ENCODE peak calls at places on chromosomes 3 and 15, in six cellular contexts. I is AG08396; J is T-helper 2 cell treated with Interferon-gamma antibody and Interleukin-4, amounts not matched to agents 5 μg/mL and 100 μg/mL, for 36 hours; Q is activated CD4-positive, alpha-beta T cell treated with anti-CD3 and anti-CD28 coated beads for 36 hours; B is A549; O is aorta. W is an unnamed sample.

GRCh38 chr3:62876064-62876463 is 848 bp upstream of the CADPS start:
- DNase-seq in I (peak; percentile 24), J (no peak), Q (peak; percentile 25), B (peak; percentile 1), O (no peak), W (no peak)

GRCh38 chr15:99426431-99427105 is 139.2 kb upstream of the MEF2A start:
- DNase-seq in I (no peak), J (no peak), Q (peak; percentile 3), B (no peak), O (peak; percentile 70), W (peak; percentile 59)

GRCh38 chr15:99153026-99153535 is 48.2 kb downstream of the SYNM start:
- DNase-seq in I (no peak), J (no peak), Q (no peak), B (no peak), O (no peak), W (no peak)

GRCh38 chr15:70602834-70603560 is 160.4 kb downstream of the UACA start:
- DNase-seq in I (no peak), J (no peak), Q (no peak), B (no peak), O (no peak), W (no peak)

GRCh38 chr3:177062052-177062732 is 135.1 kb downstream of the TBL1XR1 start:
- DNase-seq in I (no peak), J (no peak), Q (no peak), B (no peak), O (no peak), W (no peak)

GRCh38 chr15:31501536-31502157 is 175.0 kb downstream of the KLF13 start:
- DNase-seq in I (no peak), J (no peak), Q (no peak), B (no peak), O (no peak), W (no peak)

GRCh38 chr15:58985443-58985842 is 2.0 kb upstream of the RNF111 start:
- DNase-seq in I (no peak), J (no peak), Q (no peak), B (peak; percentile 18), O (no peak), W (no peak)

GRCh38 chr3:60514085-60514649 is 737.1 kb downstream of the FHIT start:
- DNase-seq in I (no peak), J (no peak), Q (no peak), B (no peak), O (peak; percentile 65), W (no peak)

GRCh38 chr3:192187485-192188051 is 539.8 kb downstream of the FGF12 start:
- DNase-seq in I (no peak), J (no peak), Q (no peak), B (no peak), O (no peak), W (no peak)

GRCh38 chr15:68431792-68432401 is at the start of gene ITGA11:
- DNase-seq in I (peak; percentile 53), J (no peak), Q (no peak), B (peak; percentile 57), O (peak; percentile 93), W (no peak)

GRCh38 chr3:34703058-34703457 is 904.6 kb downstream of the PDCD6IP start:
- DNase-seq in I (no peak), J (no peak), Q (peak; percentile 8), B (no peak), O (no peak), W (no peak)

GRCh38 chr3:171809513-171810277 is 588 bp downstream of the PLD1 start:
- DNase-seq in I (peak; percentile 93), J (peak; percentile 63), Q (peak; percentile 71), B (peak; percentile 77), O (peak; percentile 97), W (peak; percentile 92)

GRCh38 chr15:35540885-35541284 is 5.1 kb downstream of the DPH6 start:
- DNase-seq in I (peak; percentile 48), J (no peak), Q (no peak), B (no peak), O (no peak), W (no peak)

GRCh38 chr15:68775671-68776476 is 44.8 kb downstream of the ANP32A start:
- DNase-seq in I (no peak), J (peak; percentile 2), Q (no peak), B (no peak), O (peak; percentile 91), W (no peak)

GRCh38 chr3:64741344-64741743 is 53.5 kb upstream of the ADAMTS9 start:
- DNase-seq in I (no peak), J (no peak), Q (no peak), B (no peak), O (no peak), W (no peak)

GRCh38 chr15:54605556-54605955 is 591.2 kb downstream of the RSL24D1 start:
- DNase-seq in I (no peak), J (no peak), Q (no peak), B (no peak), O (no peak), W (no peak)

GRCh38 chr3:181974198-181974597 is 262.5 kb downstream of the SOX2 start:
- DNase-seq in I (no peak), J (no peak), Q (no peak), B (no peak), O (no peak), W (no peak)

GRCh38 chr15:61057830-61058529 is 171.1 kb downstream of the RORA start:
- DNase-seq in I (no peak), J (no peak), Q (no peak), B (no peak), O (no peak), W (no peak)

GRCh38 chr15:52101542-52102340 is 10.8 kb downstream of the BCL2L10 start:
- DNase-seq in I (no peak), J (no peak), Q (no peak), B (no peak), O (no peak), W (no peak)

GRCh38 chr3:36373084-36373483 is 7.2 kb upstream of the STAC start:
- DNase-seq in I (peak; percentile 40), J (no peak), Q (no peak), B (no peak), O (no peak), W (no peak)

GRCh38 chr3:107612581-107613182 is 89.9 kb downstream of the BBX start:
- DNase-seq in I (no peak), J (no peak), Q (no peak), B (no peak), O (no peak), W (no peak)

GRCh38 chr3:195558602-195559001 is 15.5 kb upstream of the PPP1R2 start:
- DNase-seq in I (no peak), J (no peak), Q (peak; percentile 39), B (peak; percentile 59), O (no peak), W (no peak)

GRCh38 chr15:95987886-95988573 is 342.5 kb upstream of the NR2F2 start:
- DNase-seq in I (no peak), J (no peak), Q (no peak), B (no peak), O (no peak), W (no peak)